ENCODE peak calls at places on chromosomes 5 and 9, in eight cellular contexts. H is activated CD8-positive, alpha-beta T cell treated with anti-CD3 and anti-CD28 coated beads for 36 hours; C is K562; E is DMS153; F is AML-193; V is cardiac fibroblast; L is heart right ventricle; D is Right ventricle myocardium superior. Y is an unnamed sample.

GRCh38 chr5:150411245-150411979 is 1.3 kb downstream of the CD74 start:
- DNase-seq in V (no peak), L (no peak), E (no peak), D (peak), C (no peak), H (peak), F (peak), Y (peak)

GRCh38 chr9:37454238-37454637 is 11.0 kb downstream of the ZBTB5 start:
- DNase-seq in E (no peak), C (no peak), F (no peak), V (no peak), D (no peak), L (no peak), H (no peak), Y (no peak)

GRCh38 chr9:136058152-136058483 is 37.0 kb downstream of the NACC2 start:
- DNase-seq in V (no peak), H (no peak), F (no peak), E (no peak), D (no peak), L (no peak), C (no peak), Y (no peak)

GRCh38 chr5:36590513-36591286 is 15.7 kb upstream of the SLC1A3 start:
- DNase-seq in E (no peak), D (no peak), V (no peak), H (no peak), L (no peak), F (no peak), C (no peak), Y (no peak)

GRCh38 chr5:147072591-147072990 is 162.2 kb upstream of the STK32A start:
- DNase-seq in F (no peak), E (peak), V (no peak), L (no peak), H (no peak), D (no peak), C (no peak), Y (no peak)

GRCh38 chr5:110630350-110630749 is 96.1 kb downstream of the TMEM232 start:
- DNase-seq in F (no peak), C (no peak), L (no peak), H (no peak), E (no peak), D (no peak), V (no peak), Y (no peak)

GRCh38 chr5:178086266-178086665 is 27.1 kb upstream of the N4BP3 start:
- DNase-seq in L (no peak), V (no peak), F (no peak), D (no peak), H (no peak), C (no peak), E (no peak), Y (no peak)

GRCh38 chr9:95839012-95839411 is 36.5 kb upstream of the ERCC6L2 start:
- DNase-seq in F (no peak), E (no peak), L (no peak), V (no peak), H (no peak), C (no peak), D (no peak), Y (no peak)

GRCh38 chr5:125440905-125441304 is 694.5 kb upstream of the ZNF608 start:
- DNase-seq in H (no peak), E (no peak), F (no peak), D (no peak), L (no peak), V (no peak), C (no peak), Y (no peak)

GRCh38 chr5:110872200-110872599 is 133.4 kb downstream of the SLC25A46 start:
- DNase-seq in L (no peak), V (no peak), D (no peak), C (no peak), E (no peak), H (no peak), F (no peak), Y (no peak)

GRCh38 chr5:180387798-180388197 is 34.7 kb upstream of the GFPT2 start:
- DNase-seq in C (no peak), D (peak), H (no peak), V (no peak), L (no peak), F (no peak), E (no peak), Y (no peak)

GRCh38 chr5:56128166-56128565 is 105.0 kb downstream of the ANKRD55 start:
- DNase-seq in H (peak), E (no peak), V (peak), L (no peak), C (no peak), D (peak), F (no peak), Y (no peak)

GRCh38 chr9:112726428-112726827 is 8.5 kb upstream of the INIP start:
- DNase-seq in C (no peak), V (no peak), H (no peak), L (no peak), E (no peak), D (no peak), F (no peak), Y (no peak)

GRCh38 chr5:167916261-167916660 is 375.2 kb upstream of the WWC1 start:
- DNase-seq in F (no peak), D (no peak), H (no peak), C (no peak), V (no peak), E (no peak), L (no peak), Y (no peak)

GRCh38 chr5:148805323-148806290 is 20.8 kb upstream of the ADRB2 start:
- DNase-seq in D (peak), E (no peak), C (peak), F (peak), L (peak), H (peak), V (no peak), Y (peak)

GRCh38 chr9:123481209-123481865 is 125.3 kb downstream of the CRB2 start:
- DNase-seq in E (no peak), V (no peak), L (no peak), H (no peak), F (no peak), D (no peak), C (no peak), Y (no peak)

GRCh38 chr5:50576686-50577256 is 89.7 kb upstream of the PARP8 start:
- DNase-seq in E (no peak), F (no peak), D (no peak), V (no peak), L (no peak), C (no peak), H (no peak), Y (no peak)

GRCh38 chr5:133985540-133986180 is 17.2 kb upstream of the C5orf15 start:
- DNase-seq in L (no peak), H (no peak), E (no peak), F (no peak), V (no peak), C (no peak), D (no peak), Y (no peak)

GRCh38 chr9:120289990-120290925 is 289.7 kb downstream of the CDK5RAP2 start:
- DNase-seq in V (peak), H (no peak), D (no peak), F (no peak), E (no peak), C (no peak), L (no peak), Y (no peak)

GRCh38 chr5:53080271-53080670 is 29.3 kb downstream of the MOCS2 start:
- DNase-seq in D (no peak), F (no peak), H (peak), V (no peak), E (no peak), C (no peak), L (no peak), Y (no peak)

GRCh38 chr5:38426493-38426892 is 130.0 kb downstream of the LIFR start:
- DNase-seq in H (no peak), E (no peak), C (no peak), V (peak), L (no peak), F (no peak), D (no peak), Y (no peak)

GRCh38 chr9:130433168-130433946 is 11.4 kb upstream of the ASS1 start:
- DNase-seq in F (no peak), D (peak), C (no peak), H (peak), V (peak), L (peak), E (no peak), Y (peak)

GRCh38 chr5:57066921-57067914 is 106.6 kb upstream of the GPBP1 start:
- DNase-seq in E (no peak), C (peak), D (no peak), H (no peak), F (no peak), V (no peak), L (no peak), Y (no peak)

GRCh38 chr9:113690055-113690740 is 185.9 kb upstream of the ZNF618 start:
- DNase-seq in V (no peak), E (no peak), D (no peak), L (no peak), H (no peak), F (no peak), C (no peak), Y (no peak)

GRCh38 chr5:100424017-100424416 is 111.2 kb upstream of the FAM174A start:
- DNase-seq in H (no peak), L (no peak), F (no peak), D (no peak), E (no peak), V (no peak), C (peak), Y (no peak)

GRCh38 chr9:117546894-117547293 is 132.0 kb upstream of the ASTN2 start:
- DNase-seq in E (peak), D (no peak), F (no peak), C (no peak), V (no peak), H (peak), L (no peak), Y (no peak)

GRCh38 chr5:156475831-156476551 is 149.0 kb downstream of the SGCD start:
- DNase-seq in L (no peak), F (no peak), E (no peak), D (peak), V (peak), C (no peak), H (no peak), Y (no peak)

GRCh38 chr5:28807230-28807629 is 1768.8 kb upstream of the CDH9 start:
- DNase-seq in F (no peak), H (no peak), L (no peak), E (no peak), C (no peak), D (no peak), V (no peak), Y (no peak)

GRCh38 chr9:2018764-2019548 is 3.8 kb downstream of the SMARCA2 start:
- DNase-seq in E (no peak), V (no peak), H (peak), L (no peak), D (no peak), F (no peak), C (no peak), Y (no peak)

GRCh38 chr9:14529047-14529446 is 164.2 kb downstream of the ZDHHC21 start:
- DNase-seq in L (no peak), H (no peak), E (no peak), C (no peak), F (no peak), D (no peak), V (no peak), Y (no peak)

GRCh38 chr9:135925496-135926133 is 18.3 kb upstream of the CAMSAP1 start:
- DNase-seq in C (no peak), D (no peak), F (no peak), V (no peak), L (no peak), E (no peak), H (peak), Y (no peak)

GRCh38 chr5:122091942-122092600 is 14.0 kb upstream of the LOX start:
- DNase-seq in D (no peak), E (no peak), V (peak), C (no peak), L (no peak), H (no peak), F (peak), Y (no peak)

GRCh38 chr9:87570000-87570834 is 72.5 kb downstream of the DAPK1 start:
- DNase-seq in E (peak), V (no peak), C (no peak), F (no peak), D (no peak), H (no peak), L (no peak), Y (no peak)

GRCh38 chr9:121447341-121447834 is 52.3 kb downstream of the GGTA1 start:
- DNase-seq in F (no peak), E (no peak), C (no peak), V (peak), D (no peak), L (no peak), H (no peak), Y (peak)

GRCh38 chr5:53712327-53712726 is 151.9 kb downstream of the NDUFS4 start:
- DNase-seq in D (no peak), V (no peak), E (no peak), H (no peak), C (no peak), L (no peak), F (no peak), Y (no peak)

GRCh38 chr5:7467179-7467578 is 71.2 kb downstream of the ADCY2 start:
- DNase-seq in C (no peak), V (no peak), E (no peak), F (no peak), L (no peak), D (no peak), H (no peak), Y (no peak)

GRCh38 chr9:121717141-121717749 is 65.8 kb downstream of the DAB2IP start:
- DNase-seq in H (no peak), C (no peak), D (no peak), E (no peak), V (no peak), F (no peak), L (no peak), Y (no peak)

GRCh38 chr5:90792725-90793124 is 234.1 kb downstream of the ADGRV1 start:
- DNase-seq in D (no peak), F (no peak), V (peak), L (no peak), E (no peak), H (no peak), C (no peak), Y (no peak)

GRCh38 chr5:490116-491094 is 33.8 kb downstream of the SLC9A3 start:
- DNase-seq in E (no peak), F (no peak), D (no peak), V (no peak), C (no peak), H (no peak), L (no peak), Y (no peak)

Y was measured in NB4.